ENCODE peak calls at places on chromosomes 2 and 18, in seven cellular contexts. K, P, M, G, J, W and E are unnamed samples.

GRCh38 chr2:137969418-137969765 is 5.1 kb downstream of the HNMT start:
- DNase-seq in K (no peak), P (no peak), M (peak), G (no peak), J (no peak), W (no peak), E (peak)

GRCh38 chr18:24567199-24567598 is 106.8 kb downstream of the HRH4 start:
- DNase-seq in K (no peak), P (no peak), M (no peak), G (no peak), J (no peak), W (no peak), E (peak)

GRCh38 chr2:131404794-131405193 is 40.8 kb upstream of the RAB6D start:
- DNase-seq in K (no peak), P (no peak), M (no peak), G (no peak), J (no peak), W (no peak), E (no peak)

GRCh38 chr18:56575819-56576663 is 62.4 kb downstream of the TXNL1 start:
- DNase-seq in K (peak), P (peak), M (peak), G (peak), J (no peak), W (no peak), E (peak)

GRCh38 chr2:43408784-43409160 is 182.4 kb upstream of the ZFP36L2 start:
- DNase-seq in K (no peak), P (no peak), M (no peak), G (no peak), J (no peak), W (no peak), E (no peak)

GRCh38 chr2:205629021-205629817 is 53.1 kb upstream of the NRP2 start:
- DNase-seq in K (no peak), P (no peak), M (no peak), G (no peak), J (peak), W (no peak), E (no peak)

GRCh38 chr18:38576915-38577314 is 1011.3 kb upstream of the CELF4 start:
- DNase-seq in K (no peak), P (no peak), M (no peak), G (no peak), J (no peak), W (no peak), E (no peak)

GRCh38 chr2:133568598-133568997 is 335 bp upstream of the NCKAP5 start:
- DNase-seq in K (no peak), P (no peak), M (no peak), G (no peak), J (no peak), W (no peak), E (no peak)

GRCh38 chr2:216202602-216203250 is 93.6 kb downstream of the XRCC5 start:
- DNase-seq in K (no peak), P (peak), M (no peak), G (no peak), J (no peak), W (no peak), E (no peak)

GRCh38 chr2:139378373-139378772 is 598.2 kb upstream of the NXPH2 start:
- DNase-seq in K (no peak), P (no peak), M (no peak), G (no peak), J (no peak), W (no peak), E (no peak)

GRCh38 chr2:1940660-1941059 is 196.3 kb upstream of the PXDN start:
- DNase-seq in K (no peak), P (no peak), M (no peak), G (no peak), J (no peak), W (no peak), E (peak)

GRCh38 chr2:199258291-199258690 is 199.4 kb downstream of the SATB2 start:
- DNase-seq in K (no peak), P (no peak), M (no peak), G (no peak), J (no peak), W (no peak), E (no peak)

GRCh38 chr2:11953258-11953657 is 206.8 kb downstream of the LPIN1 start:
- DNase-seq in K (no peak), P (no peak), M (no peak), G (no peak), J (no peak), W (no peak), E (no peak)

GRCh38 chr18:55079481-55080350 is 120.5 kb upstream of the CCDC68 start:
- DNase-seq in K (no peak), P (no peak), M (peak), G (no peak), J (no peak), W (no peak), E (no peak)

GRCh38 chr2:232787806-232788205 is 11.4 kb upstream of the KCNJ13 start:
- DNase-seq in K (no peak), P (no peak), M (no peak), G (no peak), J (no peak), W (no peak), E (no peak)

GRCh38 chr18:9825571-9826073 is 60.2 kb upstream of the TXNDC2 start:
- DNase-seq in K (no peak), P (peak), M (peak), G (peak), J (no peak), W (no peak), E (peak)